ENCODE peak calls at places on chromosomes 3 and 15, in eight cellular contexts. P is Ammon's horn, D is upper lobe of right lung, H is AG04450, Y is SIG-M5, O is HTR-8/SVneo, G is fibroblast of mammary gland, U is foreskin fibroblast. L is an unnamed sample.
A peak's percentile ranks its signal among the peaks of the same experiment; 100 is the strongest.

GRCh38 chr15:67164811-67165652 is 89.4 kb downstream of the AAGAB start:
- DNase-seq in P (no peak), U (no peak), H (no peak), Y (no peak), G (peak; percentile 87), O (no peak), D (no peak), L (no peak)

GRCh38 chr15:91627473-91628309 is 225.8 kb upstream of the SLCO3A1 start:
- DNase-seq in D (no peak), O (no peak), U (no peak), H (peak; percentile 13), G (peak; percentile 14), P (peak; percentile 49), Y (no peak), L (peak; percentile 62)

GRCh38 chr3:54857343-54857742 is 70.5 kb downstream of the LRTM1 start:
- DNase-seq in O (no peak), D (no peak), P (no peak), H (no peak), U (no peak), Y (no peak), G (no peak), L (no peak)

GRCh38 chr3:100087203-100087602 is 27.1 kb downstream of the FILIP1L start:
- DNase-seq in Y (no peak), G (peak; percentile 84), O (no peak), H (no peak), U (peak; percentile 44), D (no peak), P (no peak), L (peak; percentile 35)

GRCh38 chr3:43638594-43639447 is 17.0 kb upstream of the ANO10 start:
- DNase-seq in Y (no peak), O (peak; percentile 24), H (no peak), U (no peak), D (no peak), P (no peak), G (no peak), L (no peak)

GRCh38 chr15:31344824-31345605 is 18.4 kb downstream of the KLF13 start:
- DNase-seq in U (no peak), P (no peak), H (no peak), G (no peak), D (peak; percentile 76), Y (no peak), O (no peak), L (peak; percentile 37)

GRCh38 chr3:48157950-48158376 is 30.3 kb downstream of the CDC25A start:
- DNase-seq in G (peak; percentile 74), U (peak; percentile 49), O (no peak), Y (no peak), D (peak; percentile 69), P (peak; percentile 48), H (peak; percentile 33), L (peak; percentile 80)

GRCh38 chr3:164640586-164640985 is 437.7 kb downstream of the SI start:
- DNase-seq in P (no peak), D (no peak), Y (no peak), G (peak; percentile 12), O (no peak), H (no peak), U (no peak), L (peak; percentile 10)

GRCh38 chr3:173045770-173046382 is 95.2 kb downstream of the SPATA16 start:
- DNase-seq in P (no peak), G (peak; percentile 8), H (no peak), U (no peak), D (no peak), O (no peak), Y (no peak), L (no peak)

GRCh38 chr15:42693496-42693895 is 43.4 kb downstream of the CDAN1 start:
- DNase-seq in U (no peak), H (no peak), O (no peak), Y (no peak), P (no peak), G (no peak), D (peak; percentile 21), L (no peak)

GRCh38 chr3:129023909-129024308 is 22.8 kb downstream of the EFCC1 start:
- DNase-seq in H (no peak), G (peak; percentile 21), U (no peak), Y (no peak), D (no peak), O (peak; percentile 38), P (no peak), L (no peak)

GRCh38 chr3:127970966-127971592 is 56.0 kb downstream of the KBTBD12 start:
- DNase-seq in G (peak; percentile 62), H (peak; percentile 18), P (peak; percentile 85), U (peak; percentile 40), D (no peak), Y (no peak), O (peak; percentile 45), L (peak; percentile 72)

GRCh38 chr15:76626611-76627010 is 278.5 kb downstream of the SCAPER start:
- DNase-seq in D (no peak), O (no peak), Y (no peak), H (no peak), G (no peak), P (no peak), U (no peak), L (no peak)

GRCh38 chr3:142694225-142694624 is 29.6 kb upstream of the TRPC1 start:
- DNase-seq in P (no peak), O (no peak), U (no peak), G (no peak), H (no peak), D (no peak), Y (no peak), L (no peak)

GRCh38 chr3:49671291-49672288 is 2.6 kb upstream of the APEH start:
- DNase-seq in H (peak; percentile 15), P (peak; percentile 78), G (peak; percentile 61), O (peak; percentile 77), D (peak; percentile 84), U (peak; percentile 37), Y (no peak), L (peak; percentile 76)

GRCh38 chr3:127688416-127689265 is 15.9 kb downstream of the ABTB1 start:
- DNase-seq in U (peak; percentile 40), Y (no peak), G (peak; percentile 21), P (no peak), D (peak; percentile 34), H (no peak), O (no peak), L (peak; percentile 49)

GRCh38 chr3:21835266-21835665 is 84.3 kb upstream of the ZNF385D start:
- DNase-seq in P (no peak), U (peak; percentile 53), H (no peak), D (no peak), Y (no peak), O (no peak), G (peak; percentile 88), L (peak; percentile 47)

GRCh38 chr3:148211725-148212124 is 486.0 kb upstream of the AGTR1 start:
- DNase-seq in G (peak; percentile 65), O (no peak), Y (no peak), P (no peak), D (no peak), U (peak; percentile 39), H (no peak), L (peak; percentile 47)

L was measured in AG08395.